ENCODE peak calls at places on chromosomes 6 and 20, in five cellular contexts. O is pancreas, P is tibial artery, J is AG04450, N is tibial nerve. G is an unnamed sample.

GRCh38 chr6:138923561-138923960 is 64.5 kb downstream of the REPS1 start:
- DNase-seq in N (no peak), O (no peak), P (no peak), J (no peak), G (no peak)

GRCh38 chr6:168582581-168582981 is 141.6 kb downstream of the SMOC2 start:
- DNase-seq in J (no peak), N (no peak), O (no peak), P (peak; percentile 55), G (no peak)

GRCh38 chr6:35343835-35344550 is 1.6 kb downstream of the PPARD start:
- DNase-seq in J (no peak), P (no peak), N (no peak), O (no peak), G (no peak)

GRCh38 chr6:113719545-113719944 is 137.6 kb upstream of the MARCKS start:
- DNase-seq in N (no peak), O (no peak), P (no peak), J (no peak), G (no peak)

GRCh38 chr6:121187833-121188200 is 146.5 kb downstream of the TBC1D32 start:
- DNase-seq in N (no peak), O (no peak), J (no peak), P (no peak), G (no peak)

GRCh38 chr20:2873747-2874041 is 413 bp downstream of the PTPRA start:
- DNase-seq in N (no peak), J (no peak), P (peak; percentile 71), O (peak; percentile 48), G (peak; percentile 67)

GRCh38 chr6:78611097-78611625 is 256.2 kb upstream of the IRAK1BP1 start:
- DNase-seq in N (no peak), J (no peak), P (no peak), O (no peak), G (no peak)

GRCh38 chr20:58598271-58599015 is 52.6 kb upstream of the STX16 start:
- DNase-seq in J (peak; percentile 36), O (no peak), N (peak; percentile 34), P (peak; percentile 78), G (no peak)

GRCh38 chr20:4794846-4795245 is 73.1 kb downstream of the PRND start:
- DNase-seq in O (no peak), P (no peak), N (peak; percentile 42), J (no peak), G (no peak)

GRCh38 chr20:60453388-60453787 is 495.2 kb downstream of the CDH26 start:
- DNase-seq in N (no peak), O (no peak), P (no peak), J (no peak), G (no peak)

GRCh38 chr6:43509142-43509983 is 783 bp downstream of the LRRC73 start:
- DNase-seq in P (no peak), O (no peak), J (no peak), N (no peak), G (no peak)

GRCh38 chr6:125924169-125924568 is 32.4 kb upstream of the HINT3 start:
- DNase-seq in O (no peak), P (no peak), N (no peak), J (no peak), G (no peak)

GRCh38 chr20:20712004-20712473 is 405 bp downstream of the RALGAPA2 start:
- DNase-seq in J (no peak), P (no peak), O (no peak), N (no peak), G (no peak)

GRCh38 chr6:159067334-159067733 is 22.5 kb upstream of the TAGAP start:
- DNase-seq in P (no peak), N (no peak), J (no peak), O (no peak), G (no peak)

GRCh38 chr6:107318100-107318736 is 141.1 kb downstream of the PDSS2 start:
- DNase-seq in O (peak; percentile 37), N (peak; percentile 36), P (no peak), J (peak; percentile 32), G (no peak)

GRCh38 chr6:22147983-22148797 is 148.6 kb downstream of the PRL start:
- DNase-seq in J (peak; percentile 85), P (no peak), N (no peak), O (peak; percentile 23), G (no peak)

GRCh38 chr6:133631421-133631820 is 257.5 kb upstream of the TCF21 start:
- DNase-seq in P (no peak), J (no peak), O (no peak), N (no peak), G (no peak)

GRCh38 chr6:85865665-85866372 is 223.1 kb upstream of the SYNCRIP start:
- DNase-seq in O (no peak), P (no peak), N (no peak), J (no peak), G (no peak)

GRCh38 chr6:170553686-170554085 is 483 bp upstream of the TBP start:
- DNase-seq in P (no peak), N (peak; percentile 51), O (no peak), J (no peak), G (no peak)

GRCh38 chr6:111848262-111848661 is 25.0 kb downstream of the FYN start:
- DNase-seq in N (no peak), P (no peak), J (no peak), O (no peak), G (no peak)

GRCh38 chr6:47348316-47348863 is 38.7 kb upstream of the TNFRSF21 start:
- DNase-seq in O (no peak), J (no peak), N (no peak), P (no peak), G (no peak)
- H3K27ac ChIP-seq in O (no peak overlapping the region), J (no peak overlapping the region), N (no peak overlapping the region), P (no peak overlapping the region), G (no peak overlapping the region)

GRCh38 chr6:27517928-27518787 is 45.3 kb upstream of the ZNF184 start:
- DNase-seq in J (no peak), P (no peak), O (no peak), N (no peak), G (no peak)
- H3K4me3 ChIP-seq in J (peak overlapping the region; percentile 93), P (peak overlapping the region; percentile 61), O (peak overlapping the region; percentile 67), N (peak overlapping the region; percentile 74), G (peak overlapping the region; percentile 88)

GRCh38 chr6:73943930-73944652 is 248.1 kb downstream of the CD109 start:
- DNase-seq in N (no peak), J (no peak), P (no peak), O (no peak), G (no peak)

GRCh38 chr6:73942581-73942980 is 246.6 kb downstream of the CD109 start:
- DNase-seq in P (no peak), O (no peak), J (peak; percentile 10), N (no peak), G (no peak)

GRCh38 chr6:73941892-73942291 is 245.9 kb downstream of the CD109 start:
- DNase-seq in P (no peak), O (no peak), N (no peak), J (no peak), G (no peak)

GRCh38 chr6:73937805-73938204 is 241.8 kb downstream of the CD109 start:
- DNase-seq in P (no peak), N (no peak), O (no peak), J (no peak), G (no peak)

DNA sequence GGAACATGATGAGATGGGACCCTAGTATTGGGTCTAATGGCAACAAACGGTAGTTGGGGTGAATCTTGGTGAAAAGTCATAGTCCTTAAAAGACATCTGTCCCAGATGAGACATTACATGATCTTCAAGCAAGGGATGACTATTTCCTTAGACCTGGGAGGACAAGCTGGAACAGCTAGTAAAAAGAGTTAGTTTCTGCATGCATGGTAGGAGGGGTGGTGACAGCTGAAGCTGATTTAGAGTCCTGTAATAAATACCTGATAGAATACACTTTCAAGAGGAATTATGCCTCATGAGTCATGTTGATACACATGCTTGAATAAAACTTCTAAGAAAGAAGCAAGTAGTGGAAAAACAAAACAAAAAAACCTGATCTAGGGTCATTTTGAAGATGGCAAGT is 247.4 kb downstream of the CD109 start:
- DNase-seq in N (no peak), P (no peak), O (no peak), J (no peak), G (no peak)
- H3K27ac ChIP-seq in N (no peak overlapping the region), P (no peak overlapping the region), O (no peak overlapping the region), J (no peak overlapping the region), G (no peak overlapping the region)

DNA sequence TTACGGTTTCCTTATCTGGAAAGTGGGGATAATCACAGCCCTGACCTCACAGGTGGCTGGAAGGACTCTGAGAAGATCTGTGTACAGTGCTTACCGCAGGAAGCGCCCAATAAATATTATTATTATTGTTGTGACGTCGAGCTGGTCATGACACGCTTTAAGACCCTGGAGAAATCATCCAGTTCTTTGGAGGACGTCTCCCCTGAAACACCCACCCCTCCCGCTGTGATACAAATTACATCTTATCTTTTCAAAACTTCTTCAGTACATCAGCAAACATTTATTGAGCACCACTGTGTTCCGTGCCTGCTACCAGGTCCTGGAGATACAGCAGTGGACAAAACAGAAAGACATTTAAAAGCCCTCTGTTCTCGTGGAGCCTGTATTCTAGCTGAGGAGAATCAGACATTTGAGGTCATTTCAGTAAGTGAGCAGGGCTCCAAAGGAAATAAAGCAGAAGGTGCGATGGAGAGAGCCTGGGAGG is 118.7 kb downstream of the CEBPB start:
- DNase-seq in J (no peak), N (no peak), O (no peak), P (no peak), G (no peak)
- H3K4me3 ChIP-seq in J (peak overlapping the region; percentile 44), N (no peak overlapping the region), O (no peak overlapping the region), P (no peak overlapping the region), G (no peak overlapping the region)

GRCh38 chr6:40733770-40734396 is 146.7 kb upstream of the LRFN2 start:
- DNase-seq in J (no peak), O (no peak), P (no peak), N (no peak), G (no peak)
- H3K27ac ChIP-seq in J (no peak overlapping the region), O (no peak overlapping the region), P (no peak overlapping the region), N (no peak overlapping the region), G (no peak overlapping the region)

GRCh38 chr6:33080127-33081089 is 4.6 kb downstream of the HLA-DPB1 start:
- DNase-seq in N (peak; percentile 50), P (peak; percentile 86), J (no peak), O (peak; percentile 52), G (no peak)

GRCh38 chr6:33078919-33079521 is 3.2 kb downstream of the HLA-DPB1 start:
- DNase-seq in J (no peak), N (no peak), P (no peak), O (no peak), G (no peak)

GRCh38 chr6:33078442-33078841 is 2.7 kb downstream of the HLA-DPB1 start:
- DNase-seq in J (no peak), O (no peak), N (no peak), P (no peak), G (no peak)

GRCh38 chr6:33077908-33078307 is 2.1 kb downstream of the HLA-DPB1 start:
- DNase-seq in N (no peak), P (no peak), O (no peak), J (no peak), G (no peak)

GRCh38 chr6:33079575-33079974 is 3.8 kb downstream of the HLA-DPB1 start:
- DNase-seq in J (no peak), P (no peak), O (no peak), N (no peak), G (no peak)
- H3K4me3 ChIP-seq in J (no peak overlapping the region), P (no peak overlapping the region), O (no peak overlapping the region), N (no peak overlapping the region), G (no peak overlapping the region)

G was measured in CD8-positive, alpha-beta T cell.